ENCODE peak calls at places on chromosome 20, in six cellular contexts. D, F, G, M, R and C are unnamed samples.
A peak's percentile ranks its signal among the peaks of the same experiment; 100 is the strongest.

GRCh38 chr20:34979366-34980153 is 23.9 kb downstream of the MYH7B start:
- DNase-seq in F (no peak), M (peak; percentile 77), R (no peak), G (no peak), D (no peak), C (no peak)

GRCh38 chr20:49283703-49284625 is 6.1 kb upstream of the ZNFX1 start:
- DNase-seq in M (no peak), F (no peak), R (no peak), G (no peak), D (no peak), C (no peak)

GRCh38 chr20:50054626-50055511 is 58.1 kb downstream of the UBE2V1 start:
- DNase-seq in M (no peak), D (no peak), F (no peak), R (no peak), G (no peak), C (no peak)

GRCh38 chr20:54745780-54746179 is 270.4 kb downstream of the DOK5 start:
- DNase-seq in R (no peak), G (no peak), D (no peak), F (no peak), M (no peak), C (no peak)

GRCh38 chr20:35478804-35479472 is 23.5 kb downstream of the CEP250 start:
- DNase-seq in M (no peak), R (no peak), F (no peak), D (no peak), G (no peak), C (no peak)

GRCh38 chr20:11891081-11891826 is 26.4 kb upstream of the BTBD3 start:
- DNase-seq in R (peak; percentile 21), M (peak; percentile 88), G (no peak), F (peak; percentile 9), D (peak; percentile 70), C (no peak)

GRCh38 chr20:49685809-49686208 is 27.9 kb downstream of the B4GALT5 start:
- DNase-seq in M (no peak), F (no peak), G (no peak), D (no peak), R (no peak), C (no peak)

GRCh38 chr20:20360464-20360863 is 7.4 kb upstream of the INSM1 start:
- DNase-seq in R (peak; percentile 75), D (peak; percentile 58), F (no peak), M (no peak), G (peak; percentile 40), C (no peak)

GRCh38 chr20:59428441-59429205 is 128.2 kb downstream of the EDN3 start:
- DNase-seq in G (peak; percentile 16), R (no peak), M (no peak), F (no peak), D (no peak), C (no peak)

GRCh38 chr20:40663991-40664880 is 24.8 kb downstream of the MAFB start:
- DNase-seq in M (peak; percentile 83), F (no peak), D (peak; percentile 52), R (no peak), G (no peak), C (no peak)

GRCh38 chr20:36818831-36819230 is 45.3 kb upstream of the DSN1 start:
- DNase-seq in D (no peak), M (no peak), R (no peak), G (no peak), F (no peak), C (no peak)

GRCh38 chr20:10672579-10673127 is 1.1 kb downstream of the JAG1 start:
- DNase-seq in D (peak; percentile 73), R (no peak), M (peak; percentile 92), F (no peak), G (no peak), C (peak; percentile 10)

GRCh38 chr20:45927071-45927878 is 7.2 kb upstream of the PCIF1 start:
- DNase-seq in M (no peak), G (no peak), F (no peak), R (no peak), D (no peak), C (no peak)

GRCh38 chr20:59159091-59159821 is 4.4 kb upstream of the ZNF831 start:
- DNase-seq in F (peak; percentile 82), D (no peak), G (no peak), R (no peak), M (no peak), C (peak; percentile 62)

GRCh38 chr20:40519928-40520327 is 169.1 kb downstream of the MAFB start:
- DNase-seq in D (no peak), F (no peak), R (no peak), M (no peak), G (no peak), C (no peak)

GRCh38 chr20:48789781-48790544 is 37.8 kb downstream of the PREX1 start:
- DNase-seq in G (no peak), R (no peak), M (no peak), D (no peak), F (no peak), C (no peak)

GRCh38 chr20:61317966-61318520 is 66.0 kb downstream of the CDH4 start:
- DNase-seq in M (no peak), D (no peak), G (no peak), F (no peak), R (no peak), C (no peak)

GRCh38 chr20:61697666-61698597 is 367.7 kb downstream of the TAF4 start:
- DNase-seq in M (no peak), G (no peak), R (no peak), D (no peak), F (no peak), C (no peak)

GRCh38 chr20:35320396-35321126 is 28.3 kb upstream of the FAM83C start:
- DNase-seq in R (no peak), D (no peak), F (no peak), M (no peak), G (peak; percentile 65), C (no peak)

GRCh38 chr20:39259010-39259803 is 297.1 kb downstream of the DHX35 start:
- DNase-seq in M (no peak), R (no peak), D (no peak), G (no peak), F (no peak), C (no peak)

GRCh38 chr20:22861231-22861980 is 173.7 kb upstream of the SSTR4 start:
- DNase-seq in F (no peak), R (no peak), G (no peak), D (no peak), M (no peak), C (no peak)

GRCh38 chr20:57104711-57105110 is 161.7 kb downstream of the BMP7 start:
- DNase-seq in G (no peak), R (no peak), F (no peak), D (no peak), M (no peak), C (no peak)
- H3K4me1 ChIP-seq in G (no peaks in the 10 kb centered on the region), R (no peaks in the 10 kb centered on the region), F (no peaks in the 10 kb centered on the region), D (no peaks in the 10 kb centered on the region), M (no peaks in the 10 kb centered on the region), C (no peaks in the 10 kb centered on the region)

GRCh38 chr20:32051720-32052089 is 337 bp upstream of the HCK start:
- DNase-seq in R (no peak), G (no peak), F (no peak), M (no peak), D (no peak), C (no peak)

GRCh38 chr20:32053648-32054047 is 1.6 kb downstream of the HCK start:
- DNase-seq in F (no peak), M (no peak), D (no peak), G (no peak), R (no peak), C (no peak)

GRCh38 chr20:32050851-32051556 is 1.0 kb upstream of the HCK start:
- DNase-seq in D (no peak), F (no peak), M (peak; percentile 94), R (no peak), G (no peak), C (no peak)

GRCh38 chr20:32052090-32052791 is at the start of gene HCK:
- DNase-seq in M (peak; percentile 93), R (peak; percentile 31), F (no peak), D (no peak), G (no peak), C (no peak)

DNA sequence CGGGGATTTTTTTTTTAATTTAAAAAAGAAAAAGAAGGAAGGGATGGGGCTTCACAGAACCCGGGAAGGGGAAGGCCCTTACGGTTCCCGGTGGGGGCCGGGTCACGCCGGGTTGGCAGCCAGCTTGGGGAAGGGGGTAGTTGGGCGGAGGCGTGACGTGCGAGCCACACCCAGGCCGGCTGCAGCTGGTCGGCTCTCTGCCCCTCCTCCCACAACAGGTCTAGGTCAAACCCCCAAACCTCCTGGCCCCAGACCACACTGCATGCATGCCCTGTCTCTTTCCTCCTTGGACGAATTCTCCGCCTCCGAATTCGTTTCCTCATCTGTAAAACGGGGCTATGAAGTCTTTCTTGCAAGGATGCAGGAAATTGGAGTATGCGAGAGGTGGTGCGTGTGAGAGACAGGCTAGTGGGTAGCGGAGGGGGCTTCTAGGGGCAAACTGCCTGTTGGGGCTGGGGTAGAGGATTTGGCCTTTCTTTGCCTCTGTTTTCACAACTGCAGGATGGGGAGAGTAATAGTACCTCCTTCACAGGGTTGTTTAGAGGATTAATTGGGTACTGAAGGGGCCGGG is 835 bp downstream of the HCK start:
- DNase-seq in F (no peak), G (no peak), D (no peak), R (no peak), M (peak; percentile 98), C (no peak)
- H3K4me1 ChIP-seq in F (peaks cover 7% of the 10 kb centered on the region), G (no peaks in the 10 kb centered on the region), D (peaks cover 11% of the 10 kb centered on the region), R (no peaks in the 10 kb centered on the region), M (no peaks in the 10 kb centered on the region), C (peaks cover 22% of the 10 kb centered on the region)

GRCh38 chr20:51398552-51398951 is 144.0 kb downstream of the NFATC2 start:
- DNase-seq in F (no peak), G (no peak), M (no peak), D (no peak), R (no peak), C (no peak)
- H3K4me1 ChIP-seq in F (peaks cover 51% of the 10 kb centered on the region), G (no peaks in the 10 kb centered on the region), M (no peaks in the 10 kb centered on the region), D (peaks cover 6% of the 10 kb centered on the region), R (no peaks in the 10 kb centered on the region), C (peaks cover 56% of the 10 kb centered on the region)

GRCh38 chr20:63493563-63494020 is 5.3 kb downstream of the EEF1A2 start:
- DNase-seq in F (no peak), D (no peak), M (peak; percentile 68), G (no peak), R (no peak), C (no peak)
- H3K4me1 ChIP-seq in F (peaks cover 2% of the 10 kb centered on the region), D (peaks cover 23% of the 10 kb centered on the region), M (peaks cover 4% of the 10 kb centered on the region), G (peaks cover 11% of the 10 kb centered on the region), R (peaks cover 22% of the 10 kb centered on the region), C (peaks cover 15% of the 10 kb centered on the region)

GRCh38 chr20:4067600-4068261 is 52.4 kb upstream of the RNF24 start:
- DNase-seq in G (no peak), D (no peak), M (no peak), R (no peak), F (no peak), C (no peak)
- H3K4me1 ChIP-seq in G (peaks cover 7% of the 10 kb centered on the region), D (peaks cover 14% of the 10 kb centered on the region), M (peaks cover 19% of the 10 kb centered on the region), R (peaks cover 23% of the 10 kb centered on the region), F (no peaks in the 10 kb centered on the region), C (no peaks in the 10 kb centered on the region)

GRCh38 chr20:17609978-17610377 is 40.1 kb downstream of the DSTN start:
- DNase-seq in D (no peak), M (no peak), F (no peak), G (no peak), R (no peak), C (no peak)
- H3K4me1 ChIP-seq in D (peaks cover 65% of the 10 kb centered on the region), M (peaks cover 11% of the 10 kb centered on the region), F (peaks cover 40% of the 10 kb centered on the region), G (no peaks in the 10 kb centered on the region), R (peaks cover 28% of the 10 kb centered on the region), C (peaks cover 39% of the 10 kb centered on the region)

DNA sequence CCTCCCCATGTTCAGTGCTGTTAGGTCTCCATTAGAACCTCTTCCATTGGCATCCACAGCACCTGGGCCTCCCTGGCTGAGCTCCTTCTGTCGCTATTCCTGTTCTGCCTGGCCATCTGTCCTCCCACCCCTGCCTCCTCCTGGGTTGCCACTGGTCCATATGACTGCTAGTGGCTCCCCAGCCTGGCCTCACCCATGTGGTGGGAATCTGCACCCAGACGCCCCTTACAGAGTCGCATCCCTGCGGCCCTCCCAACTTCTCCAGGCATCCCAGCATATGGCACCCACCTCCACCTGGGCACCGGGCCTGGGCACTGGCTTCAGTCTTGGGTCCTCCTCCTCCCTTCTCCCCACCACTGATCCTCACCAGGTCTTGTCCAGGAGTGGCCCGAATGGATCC is 7.7 kb downstream of the CDC25B start:
- DNase-seq in G (no peak), M (no peak), D (no peak), F (no peak), R (no peak), C (no peak)
- H3K4me1 ChIP-seq in G (peaks cover 54% of the 10 kb centered on the region), M (peaks cover 74% of the 10 kb centered on the region), D (peaks cover 42% of the 10 kb centered on the region), F (peaks cover 48% of the 10 kb centered on the region), R (peaks cover 86% of the 10 kb centered on the region), C (peaks cover 54% of the 10 kb centered on the region)